ENCODE peak calls at places on chromosomes 1 and 21, in eight cellular contexts. H is left ventricle myocardium superior; I is PC-9; C is HCEC 1CT; A is stimulated activated CD4-positive, alpha-beta T cell treated with anti-CD3 and anti-CD28 coated beads, Interleukin-1b, Interleukin-23, amount 100 ng/mL, for 48 hours; Q is WTC11; S is B cell; P is HAP-1. B is an unnamed sample.

GRCh38 chr1:97247196-97247595 is 525.6 kb downstream of the PTBP2 start:
- DNase-seq in H (no peak), I (no peak), C (peak; percentile 12), A (no peak), Q (no peak), S (no peak), P (no peak), B (no peak)

GRCh38 chr1:13916530-13916929 is 216.5 kb downstream of the PRDM2 start:
- DNase-seq in H (no peak), I (no peak), C (no peak), A (no peak), Q (no peak), S (no peak), P (no peak), B (no peak)

GRCh38 chr1:212158912-212159796 is 123.6 kb downstream of the DTL start:
- DNase-seq in H (no peak), I (no peak), C (no peak), A (no peak), Q (no peak), S (no peak), P (no peak), B (no peak)

GRCh38 chr1:153697191-153697872 is 18.8 kb downstream of the NPR1 start:
- DNase-seq in H (peak; percentile 43), I (peak; percentile 51), C (no peak), A (no peak), Q (peak; percentile 56), S (no peak), P (no peak), B (peak; percentile 72)

GRCh38 chr1:231601775-231602674 is 24.6 kb upstream of the DISC1 start:
- DNase-seq in H (no peak), I (no peak), C (no peak), A (no peak), Q (no peak), S (no peak), P (no peak), B (no peak)

GRCh38 chr1:41239988-41240610 is 2.0 kb downstream of the SCMH1 start:
- DNase-seq in H (no peak), I (peak; percentile 9), C (peak; percentile 65), A (no peak), Q (no peak), S (peak; percentile 19), P (peak; percentile 46), B (no peak)

GRCh38 chr1:28156821-28157220 is 19.7 kb downstream of the PTAFR start:
- DNase-seq in H (peak; percentile 35), I (no peak), C (peak; percentile 13), A (no peak), Q (no peak), S (no peak), P (no peak), B (peak; percentile 86)

GRCh38 chr21:15236111-15236510 is 171.3 kb upstream of the NRIP1 start:
- DNase-seq in H (no peak), I (no peak), C (no peak), A (no peak), Q (no peak), S (no peak), P (no peak), B (no peak)

GRCh38 chr1:39926343-39926769 is 24.6 kb upstream of the MYCL start:
- DNase-seq in H (no peak), I (no peak), C (no peak), A (no peak), Q (no peak), S (no peak), P (no peak), B (peak; percentile 64)

GRCh38 chr1:90211101-90211500 is 216.2 kb downstream of the ZNF326 start:
- DNase-seq in H (no peak), I (no peak), C (no peak), A (no peak), Q (no peak), S (no peak), P (no peak), B (no peak)

GRCh38 chr21:37916795-37917142 is 512 bp upstream of the KCNJ6 start:
- DNase-seq in H (no peak), I (no peak), C (peak; percentile 20), A (no peak), Q (peak; percentile 83), S (no peak), P (no peak), B (no peak)

GRCh38 chr1:24284156-24284471 is 35.0 kb upstream of the GRHL3 start:
- DNase-seq in H (no peak), I (no peak), C (no peak), A (no peak), Q (no peak), S (no peak), P (no peak), B (no peak)

GRCh38 chr1:45272943-45273342 is 53.8 kb upstream of the HPDL start:
- DNase-seq in H (no peak), I (no peak), C (peak; percentile 92), A (no peak), Q (no peak), S (no peak), P (no peak), B (no peak)

GRCh38 chr1:153546796-153547559 is 1.4 kb upstream of the S100A4 start:
- DNase-seq in H (no peak), I (no peak), C (no peak), A (no peak), Q (no peak), S (no peak), P (no peak), B (peak; percentile 12)

GRCh38 chr1:10727703-10728348 is 68.6 kb downstream of the CASZ1 start:
- DNase-seq in H (peak; percentile 83), I (no peak), C (no peak), A (no peak), Q (no peak), S (no peak), P (no peak), B (no peak)

GRCh38 chr1:32647308-32648134 is 2.8 kb downstream of the ZBTB8OS start:
- DNase-seq in H (no peak), I (no peak), C (no peak), A (peak; percentile 9), Q (no peak), S (no peak), P (no peak), B (no peak)

GRCh38 chr21:36691539-36692124 is 7.3 kb upstream of the SIM2 start:
- DNase-seq in H (no peak), I (no peak), C (no peak), A (no peak), Q (no peak), S (no peak), P (no peak), B (no peak)

GRCh38 chr1:155124503-155125463 is 2.9 kb upstream of the EFNA1 start:
- DNase-seq in H (no peak), I (peak; percentile 77), C (no peak), A (no peak), Q (peak; percentile 43), S (no peak), P (no peak), B (peak; percentile 70)

GRCh38 chr1:196115641-196116040 is 492.6 kb downstream of the KCNT2 start:
- DNase-seq in H (peak; percentile 84), I (no peak), C (peak; percentile 42), A (no peak), Q (peak; percentile 11), S (no peak), P (no peak), B (no peak)

GRCh38 chr1:236623371-236624166 is 19.3 kb upstream of the HEATR1 start:
- DNase-seq in H (no peak), I (no peak), C (no peak), A (no peak), Q (no peak), S (no peak), P (peak; percentile 54), B (no peak)

GRCh38 chr1:222665964-222666363 is 46.3 kb downstream of the AIDA start:
- DNase-seq in H (no peak), I (no peak), C (peak; percentile 81), A (no peak), Q (no peak), S (no peak), P (no peak), B (no peak)

GRCh38 chr1:181483084-181483559 is at the start of gene CACNA1E:
- DNase-seq in H (no peak), I (no peak), C (no peak), A (no peak), Q (no peak), S (no peak), P (no peak), B (no peak)

GRCh38 chr1:212686591-212686990 is 13.0 kb downstream of the BATF3 start:
- DNase-seq in H (no peak), I (no peak), C (no peak), A (no peak), Q (no peak), S (no peak), P (no peak), B (no peak)

B was measured in upper lobe of right lung.